ENCODE peak calls at places on chromosomes 3 and 15, in eight cellular contexts. U is stimulated activated naive CD4-positive, alpha-beta T cell; N is stromal cell of bone marrow; J is GM23248; A is CD8-positive, alpha-beta T cell; V is PC-3; K is stimulated activated naive CD8-positive, alpha-beta T cell treated with anti-CD3 and anti-CD28 coated beads, Interleukin-15, amount 100 ng/mL, for 72 hours; X is H9. E is an unnamed sample.

GRCh38 chr3:62965311-62965710 is 90.1 kb upstream of the CADPS start:
- DNase-seq in U (no peak), N (no peak), J (peak; percentile 56), A (no peak), V (no peak), K (no peak), X (no peak), E (no peak)

GRCh38 chr3:27554706-27555105 is 70.5 kb upstream of the SLC4A7 start:
- DNase-seq in U (no peak), N (no peak), J (peak; percentile 75), A (no peak), V (no peak), K (no peak), X (no peak), E (no peak)

GRCh38 chr3:28544236-28544635 is 195.6 kb upstream of the AZI2 start:
- DNase-seq in U (no peak), N (no peak), J (no peak), A (no peak), V (no peak), K (no peak), X (no peak), E (no peak)

GRCh38 chr3:8529197-8529637 is 27.6 kb downstream of the LMCD1 start:
- DNase-seq in U (no peak), N (peak; percentile 59), J (peak; percentile 40), A (no peak), V (no peak), K (no peak), X (no peak), E (peak; percentile 73)

GRCh38 chr15:52171386-52171785 is 19.8 kb downstream of the GNB5 start:
- DNase-seq in U (peak; percentile 16), N (no peak), J (peak; percentile 35), A (no peak), V (no peak), K (no peak), X (no peak), E (peak; percentile 24)

GRCh38 chr15:98799461-98799971 is 151.2 kb downstream of the IGF1R start:
- DNase-seq in U (no peak), N (no peak), J (peak; percentile 32), A (no peak), V (no peak), K (no peak), X (no peak), E (peak; percentile 8)

GRCh38 chr3:43405888-43406636 is 119.7 kb downstream of the SNRK start:
- DNase-seq in U (no peak), N (no peak), J (peak; percentile 70), A (no peak), V (no peak), K (no peak), X (no peak), E (peak; percentile 92)

GRCh38 chr3:194485471-194485875 is 1.3 kb downstream of the ATP13A3 start:
- DNase-seq in U (peak; percentile 23), N (no peak), J (peak; percentile 51), A (no peak), V (peak; percentile 44), K (no peak), X (no peak), E (peak; percentile 41)

GRCh38 chr3:178302966-178303930 is 233.0 kb upstream of the KCNMB2 start:
- DNase-seq in U (no peak), N (no peak), J (peak; percentile 10), A (no peak), V (peak; percentile 72), K (no peak), X (no peak), E (no peak)

GRCh38 chr3:143209715-143210059 is 90.1 kb downstream of the CHST2 start:
- DNase-seq in U (no peak), N (no peak), J (no peak), A (no peak), V (no peak), K (no peak), X (no peak), E (no peak)

GRCh38 chr3:24220859-24221657 is 273.6 kb downstream of the THRB start:
- DNase-seq in U (no peak), N (peak; percentile 89), J (peak; percentile 97), A (no peak), V (peak; percentile 79), K (no peak), X (no peak), E (peak; percentile 92)

GRCh38 chr15:72092011-72092410 is 25.9 kb downstream of the MYO9A start:
- DNase-seq in U (no peak), N (no peak), J (no peak), A (no peak), V (no peak), K (no peak), X (no peak), E (no peak)

GRCh38 chr3:123489400-123490004 is 40.6 kb upstream of the ADCY5 start:
- DNase-seq in U (peak; percentile 5), N (peak; percentile 38), J (peak; percentile 72), A (peak; percentile 47), V (peak; percentile 84), K (peak; percentile 28), X (peak; percentile 77), E (peak; percentile 56)

GRCh38 chr3:28139967-28140634 is 101.3 kb upstream of the CMC1 start:
- DNase-seq in U (no peak), N (no peak), J (peak; percentile 12), A (no peak), V (peak; percentile 73), K (no peak), X (no peak), E (no peak)

GRCh38 chr3:39192490-39193092 is at the start of gene XIRP1:
- DNase-seq in U (no peak), N (no peak), J (no peak), A (no peak), V (no peak), K (peak; percentile 24), X (no peak), E (peak; percentile 33)

GRCh38 chr3:170809021-170809974 is 60.7 kb downstream of the RPL22L1 start:
- DNase-seq in U (no peak), N (peak; percentile 60), J (peak; percentile 86), A (no peak), V (peak; percentile 95), K (no peak), X (peak; percentile 61), E (peak; percentile 83)

GRCh38 chr3:86865506-86865905 is 125.4 kb downstream of the VGLL3 start:
- DNase-seq in U (no peak), N (no peak), J (peak; percentile 45), A (no peak), V (no peak), K (no peak), X (no peak), E (peak; percentile 24)

GRCh38 chr3:54818942-54819341 is 108.9 kb downstream of the LRTM1 start:
- DNase-seq in U (no peak), N (no peak), J (no peak), A (no peak), V (no peak), K (no peak), X (no peak), E (no peak)

GRCh38 chr3:56347219-56347871 is 120.9 kb downstream of the ERC2 start:
- DNase-seq in U (no peak), N (no peak), J (peak; percentile 4), A (no peak), V (peak; percentile 16), K (peak; percentile 12), X (peak; percentile 90), E (no peak)

GRCh38 chr3:42544492-42545283 is 37.1 kb downstream of the SEC22C start:
- DNase-seq in U (no peak), N (no peak), J (peak; percentile 25), A (no peak), V (peak; percentile 72), K (no peak), X (no peak), E (no peak)

E was measured in IMR-90.